ENCODE peak calls at places on chromosomes 6 and 20, in seven cellular contexts. K, P, Z, B, W, F and N are unnamed samples.

GRCh38 chr20:38109025-38109541 is 56.0 kb downstream of the TGM2 start:
- DNase-seq in F (peak), W (no peak), Z (no peak), K (no peak), P (no peak), B (no peak), N (no peak)

GRCh38 chr6:169391473-169392071 is 137.9 kb upstream of the THBS2 start:
- DNase-seq in K (no peak), P (no peak), F (no peak), B (no peak), W (no peak), Z (no peak), N (no peak)

GRCh38 chr20:19937651-19938420 is 79.3 kb upstream of the NAA20 start:
- DNase-seq in F (no peak), B (no peak), W (no peak), Z (no peak), K (no peak), P (peak), N (no peak)

GRCh38 chr6:170011233-170012142 is 260.1 kb downstream of the ERMARD start:
- DNase-seq in B (no peak), Z (no peak), F (no peak), W (no peak), P (no peak), K (no peak), N (no peak)

GRCh38 chr20:22101606-22102005 is 396.1 kb downstream of the PAX1 start:
- DNase-seq in Z (no peak), F (no peak), B (no peak), P (no peak), K (no peak), W (no peak), N (no peak)

GRCh38 chr6:51644426-51644825 is 443.0 kb downstream of the PKHD1 start:
- DNase-seq in W (no peak), F (no peak), B (no peak), P (peak), K (no peak), Z (no peak), N (no peak)

GRCh38 chr20:23640018-23640872 is 2.5 kb upstream of the CST3 start:
- DNase-seq in Z (no peak), W (no peak), P (no peak), K (no peak), F (no peak), B (no peak), N (no peak)

GRCh38 chr20:35087355-35087754 is 5.3 kb downstream of the TRPC4AP start:
- DNase-seq in P (no peak), W (no peak), K (no peak), B (no peak), Z (no peak), F (no peak), N (no peak)

GRCh38 chr6:44298055-44298803 is 14.9 kb downstream of the AARS2 start:
- DNase-seq in B (no peak), Z (no peak), F (no peak), K (no peak), W (no peak), P (no peak), N (no peak)

GRCh38 chr6:30490031-30490876 is 945 bp downstream of the HLA-E start:
- DNase-seq in B (no peak), Z (peak), P (peak), K (peak), W (peak), F (peak), N (peak)

GRCh38 chr20:57075181-57075580 is 191.3 kb downstream of the BMP7 start:
- DNase-seq in F (no peak), K (no peak), W (no peak), P (no peak), B (no peak), Z (no peak), N (no peak)

GRCh38 chr6:70166088-70166958 is 136.6 kb downstream of the COL9A1 start:
- DNase-seq in P (peak), F (peak), Z (peak), B (peak), K (peak), W (peak), N (peak)

GRCh38 chr20:62133051-62133845 is 9.9 kb downstream of the PSMA7 start:
- DNase-seq in P (no peak), F (peak), Z (no peak), W (no peak), B (no peak), K (no peak), N (no peak)

GRCh38 chr20:40960521-40960956 is 68.1 kb upstream of the TOP1 start:
- DNase-seq in F (peak), Z (no peak), B (no peak), P (no peak), K (no peak), W (no peak), N (no peak)

GRCh38 chr6:156659317-156660198 is 117.6 kb upstream of the ARID1B start:
- DNase-seq in K (no peak), B (no peak), P (peak), W (peak), F (no peak), Z (no peak), N (no peak)

GRCh38 chr6:137259349-137259748 is 40.2 kb upstream of the IFNGR1 start:
- DNase-seq in B (no peak), F (no peak), K (no peak), W (no peak), Z (no peak), P (no peak), N (no peak)

GRCh38 chr6:129523814-129524213 is 186.2 kb downstream of the ARHGAP18 start:
- DNase-seq in F (no peak), Z (no peak), K (no peak), W (no peak), P (no peak), B (no peak), N (no peak)

GRCh38 chr6:35014341-35014740 is 125.3 kb downstream of the ANKS1A start:
- DNase-seq in Z (no peak), W (no peak), B (no peak), P (no peak), F (no peak), K (no peak), N (no peak)

GRCh38 chr6:10962673-10963072 is 75.8 kb downstream of the SYCP2L start:
- DNase-seq in P (peak), W (no peak), B (no peak), Z (no peak), F (peak), K (peak), N (peak)

GRCh38 chr20:53735536-53736050 is 142.0 kb upstream of the ZNF217 start:
- DNase-seq in K (peak), F (peak), Z (no peak), B (no peak), W (no peak), P (peak), N (peak)

GRCh38 chr6:139753198-139753861 is 378.9 kb upstream of the CITED2 start:
- DNase-seq in W (no peak), F (peak), P (no peak), B (no peak), Z (no peak), K (peak), N (no peak)

GRCh38 chr6:104095661-104096416 is 763.9 kb downstream of the HACE1 start:
- DNase-seq in W (no peak), B (no peak), F (no peak), P (no peak), K (no peak), Z (no peak), N (no peak)

GRCh38 chr20:47352332-47353223 is 3.9 kb downstream of the ZMYND8 start:
- DNase-seq in P (peak), Z (no peak), K (no peak), W (peak), B (peak), F (peak), N (peak)

GRCh38 chr20:63309261-63310071 is 16.5 kb downstream of the COL20A1 start:
- DNase-seq in W (peak), K (no peak), P (peak), F (no peak), Z (peak), B (peak), N (peak)

GRCh38 chr6:149079911-149080501 is 237.5 kb upstream of the TAB2 start:
- DNase-seq in K (peak), F (peak), Z (peak), P (peak), W (no peak), B (peak), N (peak)

GRCh38 chr20:48740269-48740603 is 87.6 kb downstream of the PREX1 start:
- DNase-seq in W (no peak), B (no peak), P (no peak), K (no peak), Z (no peak), F (no peak), N (no peak)

GRCh38 chr20:2089447-2089846 is 12.2 kb upstream of the STK35 start:
- DNase-seq in Z (no peak), B (no peak), K (no peak), W (no peak), P (no peak), F (no peak), N (no peak)

DNA sequence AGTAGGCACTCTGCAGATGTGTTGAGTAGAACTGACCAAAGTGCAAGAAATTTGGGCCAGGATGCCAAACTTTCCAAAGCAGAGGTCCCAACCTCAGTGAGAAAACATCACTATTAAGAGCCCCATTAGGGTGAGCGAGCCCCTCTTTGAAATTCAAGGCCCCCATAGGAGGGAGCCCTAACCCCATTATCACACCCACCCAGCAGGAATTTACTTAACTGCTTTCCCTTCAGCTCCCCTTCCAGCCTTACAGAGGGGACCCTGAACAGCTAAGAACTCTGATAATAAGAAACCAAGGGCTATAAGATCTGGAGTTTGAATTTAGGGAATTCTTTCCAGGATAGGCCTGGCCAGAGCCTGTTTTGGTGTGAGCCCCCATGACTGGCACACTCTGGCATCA is 130.7 kb downstream of the NFATC2 start:
- DNase-seq in B (no peak), K (no peak), P (no peak), W (no peak), F (no peak), Z (no peak), N (no peak)
- TF ChIP-seq CTCF in B (no peak), K (no peak), P (no peak), W (peak), F (no peak), Z (peak), N (no peak)

DNA sequence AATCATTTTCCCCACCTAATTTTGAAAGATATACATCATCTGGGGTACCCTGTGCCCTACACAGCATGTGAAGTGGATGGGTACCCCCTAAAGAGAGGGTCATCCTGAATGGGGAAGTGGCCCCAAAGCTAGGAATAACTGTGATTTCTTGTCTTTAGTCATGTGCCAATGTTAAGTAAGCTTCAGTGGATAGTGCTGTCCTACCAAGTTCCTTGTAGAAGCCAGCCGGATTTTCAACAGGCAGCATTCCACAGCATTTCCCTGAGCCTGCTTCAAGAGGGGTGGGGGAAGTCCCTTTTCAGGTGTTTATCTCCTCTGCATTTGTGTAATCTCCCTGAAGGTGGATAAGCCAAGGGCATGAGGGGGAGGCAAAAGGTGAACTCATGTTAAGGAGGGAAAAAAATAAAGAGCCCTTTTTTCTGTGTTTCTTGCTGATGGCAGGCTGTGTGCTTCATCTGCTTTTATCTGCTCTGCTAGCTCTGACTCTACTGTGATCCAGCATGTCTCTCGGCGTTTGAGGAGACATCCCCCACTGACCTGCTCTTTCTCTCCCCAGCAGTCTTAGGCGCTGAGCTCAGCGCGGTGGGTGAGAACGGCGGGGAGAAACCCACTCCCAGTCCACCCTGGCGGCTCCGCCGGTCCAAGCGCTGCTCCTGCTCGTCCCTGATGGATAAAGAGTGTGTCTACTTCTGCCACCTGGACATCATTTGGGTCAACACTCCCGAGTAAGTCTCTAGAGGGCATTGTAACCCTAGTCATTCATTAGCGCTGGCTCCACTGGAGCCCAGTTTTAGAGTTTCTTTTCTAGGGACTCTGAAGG is 1.8 kb downstream of the EDN1 start:
- DNase-seq in Z (no peak), F (peak), P (peak), K (no peak), W (no peak), B (no peak), N (no peak)
- H3K4me3 ChIP-seq in Z (no peak), F (peak), P (peak), K (peak), W (no peak), B (no peak), N (no peak)

GRCh38 chr6:88629838-88630462 is 333.5 kb downstream of the RNGTT start:
- DNase-seq in P (peak), Z (no peak), F (no peak), B (no peak), W (peak), K (peak), N (peak)
- TF ChIP-seq CTCF in P (no peak), Z (peak), F (no peak), B (no peak), W (peak), K (peak), N (no peak)

GRCh38 chr20:13672657-13673056 is 33.9 kb upstream of the TASP1 start:
- DNase-seq in W (no peak), K (no peak), B (no peak), Z (no peak), F (no peak), P (no peak), N (no peak)
- H3K4me3 ChIP-seq in W (no peak), K (no peak), B (no peak), Z (no peak), F (no peak), P (no peak), N (no peak)

GRCh38 chr6:135410856-135411255 is 86.7 kb downstream of the AHI1 start:
- DNase-seq in P (no peak), F (no peak), K (no peak), W (no peak), Z (no peak), B (no peak), N (no peak)

GRCh38 chr6:135411849-135412248 is 85.7 kb downstream of the AHI1 start:
- DNase-seq in W (no peak), K (no peak), B (no peak), F (no peak), P (no peak), Z (no peak), N (no peak)

DNA sequence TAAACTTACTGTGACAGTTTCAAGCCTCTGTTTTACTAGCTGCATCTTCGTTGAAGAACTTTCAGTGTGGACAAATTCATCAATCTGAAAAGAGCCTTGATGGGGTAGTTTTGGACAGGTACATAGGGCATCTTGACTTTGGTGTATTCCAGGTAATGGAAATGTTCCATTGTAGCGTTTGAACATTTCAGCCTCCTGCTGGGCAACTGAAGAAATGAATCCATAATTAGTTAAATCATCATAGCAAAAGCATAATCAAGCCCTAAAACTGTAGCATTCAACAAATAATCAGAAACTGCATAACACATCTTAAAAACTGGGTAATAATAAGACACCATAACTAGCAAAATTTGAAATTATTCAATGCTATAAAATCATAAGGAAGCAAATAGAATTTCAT is 86.2 kb downstream of the AHI1 start:
- DNase-seq in Z (no peak), W (peak), P (no peak), F (no peak), K (no peak), B (no peak), N (no peak)
- TF ChIP-seq CTCF in Z (peak), W (peak), P (peak), F (peak), K (peak), B (no peak), N (peak)

DNA sequence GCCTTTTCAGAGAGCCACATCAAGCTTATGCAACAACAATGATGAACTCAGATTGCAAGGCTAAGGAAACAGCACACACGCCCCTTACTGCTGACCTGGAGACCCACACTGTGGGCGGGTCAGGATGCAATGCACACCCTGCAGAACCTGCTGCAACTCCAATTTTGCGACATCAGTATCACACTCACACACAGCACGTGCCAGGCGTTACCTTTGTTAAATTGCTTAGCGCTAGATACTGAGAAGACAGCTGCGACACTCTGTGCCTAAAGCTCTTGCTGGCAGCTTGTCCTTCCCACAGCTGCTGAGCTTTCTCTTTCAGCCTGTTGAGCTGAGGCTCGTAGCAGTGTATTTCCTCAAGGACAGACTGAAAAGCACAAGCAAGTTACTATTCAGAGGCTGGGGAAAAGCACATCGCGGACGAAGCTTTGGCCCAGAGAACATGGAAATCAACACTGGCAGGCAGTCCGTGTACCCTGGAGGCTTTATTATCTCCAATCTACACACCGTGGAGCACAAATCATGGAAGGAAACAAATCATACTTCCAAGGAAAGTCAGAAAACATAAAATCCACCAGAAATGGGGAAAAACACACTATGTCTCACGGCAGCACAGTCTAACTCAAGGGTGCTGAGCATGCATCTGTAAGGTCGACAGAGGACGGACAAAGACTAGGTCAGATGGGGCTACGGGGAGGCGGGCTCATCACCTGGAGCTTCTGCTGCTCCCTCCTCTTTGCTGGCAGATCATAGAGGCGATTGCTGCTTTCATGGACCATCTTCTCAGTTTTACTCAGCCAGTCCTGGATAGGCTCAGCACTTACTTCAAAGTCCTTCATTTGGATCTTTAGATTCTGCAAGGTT is 268.2 kb downstream of the SYNE1 start:
- DNase-seq in W (no peak), K (no peak), B (no peak), F (no peak), Z (no peak), P (no peak), N (peak)
- H3K4me3 ChIP-seq in W (no peak), K (no peak), B (no peak), F (no peak), Z (no peak), P (no peak), N (no peak)